ENCODE peak calls at places on chromosomes 1 and 21, in seven cellular contexts. W is HL-60, F is astrocyte of the cerebellum, I is thoracic aorta, P is heart left ventricle, Z is pancreas, Y is cardiac muscle cell. E is an unnamed sample.

GRCh38 chr1:203800001-203800400 is 4.6 kb downstream of the ZBED6 start:
- DNase-seq in P (no peak), F (no peak), Y (no peak), I (no peak), W (no peak), Z (no peak), E (no peak)

GRCh38 chr1:27598902-27599528 is 4.9 kb downstream of the AHDC1 start:
- DNase-seq in I (peak), P (peak), Y (peak), W (peak), F (no peak), Z (peak), E (peak)

GRCh38 chr1:34126486-34126885 is 38.5 kb downstream of the CSMD2 start:
- DNase-seq in Z (no peak), P (no peak), Y (no peak), I (no peak), W (no peak), F (no peak), E (no peak)

GRCh38 chr1:164466429-164466828 is 92.6 kb upstream of the PBX1 start:
- DNase-seq in P (no peak), Y (no peak), Z (no peak), W (no peak), I (no peak), F (no peak), E (no peak)

GRCh38 chr1:43463461-43463860 is 9.7 kb upstream of the HYI start:
- DNase-seq in F (no peak), P (no peak), W (no peak), Z (no peak), Y (peak), I (no peak), E (no peak)

GRCh38 chr1:88892146-88892877 is 945 bp upstream of the GTF2B start:
- DNase-seq in Y (peak), Z (peak), P (no peak), F (no peak), W (no peak), I (no peak), E (no peak)

GRCh38 chr1:9996624-9997582 is at the start of gene RBP7:
- DNase-seq in Y (no peak), P (peak), Z (peak), W (no peak), I (no peak), F (no peak), E (peak)

GRCh38 chr1:22790232-22791008 is 79.8 kb downstream of the EPHB2 start:
- DNase-seq in W (no peak), Z (no peak), I (no peak), P (peak), F (no peak), Y (no peak), E (no peak)

GRCh38 chr1:243917863-243918565 is 68.0 kb upstream of the AKT3 start:
- DNase-seq in Y (peak), W (no peak), Z (no peak), P (no peak), I (no peak), F (no peak), E (no peak)

GRCh38 chr1:98493469-98493868 is 168.1 kb upstream of the SNX7 start:
- DNase-seq in W (no peak), F (no peak), I (no peak), P (no peak), Y (no peak), Z (no peak), E (no peak)

GRCh38 chr1:210857724-210858123 is 276.2 kb downstream of the KCNH1 start:
- DNase-seq in F (no peak), W (no peak), Y (no peak), Z (no peak), P (no peak), I (no peak), E (no peak)

GRCh38 chr21:27132270-27132669 is 165.4 kb upstream of the ADAMTS5 start:
- DNase-seq in P (no peak), I (no peak), Z (no peak), Y (peak), W (no peak), F (peak), E (no peak)

GRCh38 chr1:229928767-229929166 is 138.3 kb upstream of the GALNT2 start:
- DNase-seq in Y (no peak), P (no peak), W (no peak), Z (no peak), F (no peak), I (no peak), E (no peak)

GRCh38 chr1:214067853-214068703 is 80.3 kb downstream of the PROX1 start:
- DNase-seq in I (no peak), F (no peak), P (no peak), W (no peak), Z (no peak), Y (no peak), E (no peak)

GRCh38 chr1:157388057-157388456 is 164.3 kb downstream of the FCRL5 start:
- DNase-seq in Y (no peak), W (no peak), I (no peak), P (no peak), Z (no peak), F (no peak), E (no peak)

GRCh38 chr21:45615145-45615711 is 28.3 kb upstream of the PCBP3 start:
- DNase-seq in Z (peak), I (no peak), Y (no peak), F (no peak), W (no peak), P (no peak), E (no peak)

GRCh38 chr1:236893626-236894545 is 98.8 kb downstream of the MTR start:
- DNase-seq in F (no peak), P (peak), W (no peak), Y (no peak), Z (no peak), I (no peak), E (no peak)

GRCh38 chr1:186008920-186009737 is 274.9 kb downstream of the HMCN1 start:
- DNase-seq in P (peak), Z (no peak), F (peak), I (no peak), Y (peak), W (no peak), E (no peak)

GRCh38 chr1:942864-943533 is 16.1 kb downstream of the NOC2L start:
- DNase-seq in P (peak), Z (no peak), F (peak), W (no peak), I (no peak), Y (peak), E (no peak)

GRCh38 chr1:228087771-228088251 is 5.3 kb downstream of the ARF1 start:
- DNase-seq in Z (no peak), P (peak), W (no peak), Y (peak), I (no peak), F (peak), E (no peak)

GRCh38 chr1:99766378-99766800 is at the start of gene FRRS1:
- DNase-seq in F (peak), P (peak), I (no peak), Y (peak), W (peak), Z (peak), E (no peak)

GRCh38 chr1:155219592-155220031 is 11.1 kb downstream of the MTX1 start:
- DNase-seq in W (no peak), F (no peak), I (no peak), Z (no peak), Y (peak), P (no peak), E (no peak)

GRCh38 chr1:242718967-242719366 is 194.5 kb upstream of the PLD5 start:
- DNase-seq in Y (no peak), W (no peak), I (no peak), Z (no peak), P (no peak), F (no peak), E (no peak)

GRCh38 chr1:47439151-47440051 is 1.6 kb downstream of the FOXD2 start:
- DNase-seq in W (no peak), I (no peak), P (no peak), Y (no peak), Z (no peak), F (no peak), E (peak)

GRCh38 chr1:222168621-222169020 is 379.3 kb downstream of the HHIPL2 start:
- DNase-seq in W (no peak), P (no peak), Y (no peak), I (no peak), F (no peak), Z (no peak), E (no peak)

GRCh38 chr1:222163895-222164294 is 384.0 kb downstream of the HHIPL2 start:
- DNase-seq in W (no peak), F (no peak), I (no peak), P (no peak), Z (no peak), Y (no peak), E (no peak)

GRCh38 chr1:222167896-222168295 is 380.0 kb downstream of the HHIPL2 start:
- DNase-seq in Y (no peak), P (no peak), F (no peak), W (no peak), Z (no peak), I (no peak), E (no peak)

GRCh38 chr1:222165625-222166024 is 382.3 kb downstream of the HHIPL2 start:
- DNase-seq in W (no peak), P (no peak), F (no peak), I (no peak), Z (no peak), Y (no peak), E (no peak)

DNA sequence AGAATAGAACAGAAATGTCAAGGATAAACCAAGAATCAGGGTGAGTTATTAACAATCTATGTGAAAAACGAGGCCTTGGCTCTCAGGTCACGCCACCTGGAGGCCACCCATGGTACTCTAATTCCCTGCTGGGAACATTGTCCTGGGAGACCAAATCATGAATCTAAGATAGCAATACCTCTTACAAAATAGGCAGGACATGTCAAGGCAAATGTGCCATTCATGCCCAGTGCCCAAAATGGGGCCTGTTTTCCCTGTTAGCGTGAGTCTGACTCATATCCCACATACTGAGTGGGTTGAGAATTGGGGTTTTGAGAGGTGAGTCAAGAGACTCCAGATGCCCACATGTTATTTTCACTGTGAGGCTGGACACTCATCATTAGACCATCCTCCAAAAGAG is 380.8 kb downstream of the HHIPL2 start:
- DNase-seq in Z (peak), I (no peak), F (peak), W (no peak), P (no peak), Y (peak), E (peak)
- TF ChIP-seq CTCF in Z (peak), I (peak), F (peak), W (peak), P (peak), Y (peak), E (peak)

GRCh38 chr1:14598498-14599172 is at the start of gene KAZN:
- DNase-seq in F (no peak), W (no peak), P (no peak), Y (no peak), Z (peak), I (no peak), E (peak)
- TF ChIP-seq CTCF in F (peak), W (no peak), P (no peak), Y (no peak), Z (no peak), I (no peak), E (peak)

GRCh38 chr1:93080424-93080823 is 1.3 kb downstream of the MTF2 start:
- DNase-seq in I (no peak), P (no peak), Y (peak), F (peak), W (peak), Z (no peak), E (no peak)
- TF ChIP-seq CTCF in I (no peak), P (peak), Y (peak), F (peak), W (peak), Z (no peak), E (no peak)

GRCh38 chr1:204976666-204977065 is 66.3 kb upstream of the CNTN2 start:
- DNase-seq in W (no peak), P (no peak), Y (no peak), F (no peak), Z (no peak), I (no peak), E (no peak)

GRCh38 chr1:204974326-204974725 is 68.7 kb upstream of the CNTN2 start:
- DNase-seq in Y (no peak), W (no peak), P (no peak), F (no peak), Z (no peak), I (no peak), E (no peak)

GRCh38 chr1:204975568-204976235 is 67.3 kb upstream of the CNTN2 start:
- DNase-seq in Y (peak), Z (peak), W (no peak), I (no peak), F (peak), P (peak), E (peak)

GRCh38 chr1:204973449-204973848 is 69.6 kb upstream of the CNTN2 start:
- DNase-seq in W (no peak), Z (no peak), I (no peak), Y (no peak), F (no peak), P (no peak), E (no peak)

DNA sequence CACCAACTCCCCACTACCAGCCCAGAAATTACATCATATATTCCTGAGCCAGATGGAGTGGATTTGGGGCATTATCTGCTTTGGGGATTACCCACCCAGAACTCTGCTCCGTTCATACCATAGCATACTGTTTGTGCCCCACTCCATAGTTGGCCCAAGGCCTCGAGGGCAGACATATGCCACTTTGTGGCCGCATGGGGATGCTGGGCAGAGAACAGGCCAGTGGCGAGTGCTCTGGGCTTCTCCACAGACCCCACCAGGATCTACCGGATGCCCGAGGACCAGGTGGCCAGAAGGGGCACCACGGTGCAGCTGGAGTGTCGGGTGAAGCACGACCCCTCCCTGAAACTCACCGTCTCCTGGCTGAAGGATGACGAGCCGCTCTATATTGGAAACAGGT is 68.0 kb upstream of the CNTN2 start:
- DNase-seq in I (no peak), F (no peak), P (no peak), Y (no peak), Z (no peak), W (no peak), E (no peak)
- TF ChIP-seq CTCF in I (no peak), F (no peak), P (no peak), Y (no peak), Z (no peak), W (no peak), E (no peak)

DNA sequence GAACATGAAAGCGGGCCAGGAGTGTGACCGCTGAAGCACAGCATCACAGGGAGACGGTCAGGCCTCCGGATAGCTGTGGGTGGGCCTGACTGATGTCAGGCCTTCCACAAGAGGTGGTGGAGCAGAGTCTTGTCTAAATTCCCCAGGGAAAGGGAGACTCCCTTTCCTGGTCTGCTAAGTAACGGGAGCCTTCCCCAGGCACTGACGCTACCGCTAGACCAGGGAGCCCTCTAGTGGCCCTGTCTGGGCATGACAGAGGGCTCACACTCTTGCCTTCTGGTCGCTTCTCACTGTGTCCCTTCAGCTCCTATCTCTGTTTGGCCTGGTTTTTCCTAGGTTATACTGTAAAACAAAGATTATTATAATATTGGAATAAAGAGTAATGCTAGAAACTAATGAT is 36.5 kb downstream of the ZNF695 start:
- DNase-seq in I (no peak), P (peak), F (no peak), Z (peak), W (peak), Y (peak), E (peak)
- TF ChIP-seq CTCF in I (peak), P (peak), F (peak), Z (peak), W (peak), Y (peak), E (peak)

DNA sequence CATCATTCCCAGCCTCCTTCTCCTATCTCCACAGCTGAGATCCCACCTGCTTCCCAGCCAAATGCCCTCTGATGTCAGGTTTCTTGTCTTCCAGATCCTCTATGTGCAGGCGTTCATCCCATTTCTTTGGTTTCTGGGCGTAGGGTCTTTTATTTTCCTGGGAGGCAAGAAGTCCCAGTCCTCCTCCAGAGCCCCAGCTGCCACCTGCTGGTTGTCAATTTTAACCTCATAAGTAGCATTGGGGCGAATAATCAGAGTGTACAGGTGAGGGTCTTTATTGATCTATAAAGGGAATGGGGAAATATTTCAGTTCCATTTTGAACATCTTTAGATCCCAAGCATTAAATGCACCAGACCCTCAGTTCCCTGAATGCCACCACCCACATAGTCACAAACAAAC is 47.2 kb upstream of the EPS15 start:
- DNase-seq in F (no peak), Y (no peak), W (no peak), Z (no peak), P (no peak), I (no peak), E (no peak)
- TF ChIP-seq CTCF in F (no peak), Y (no peak), W (no peak), Z (no peak), P (no peak), I (no peak), E (no peak)

DNA sequence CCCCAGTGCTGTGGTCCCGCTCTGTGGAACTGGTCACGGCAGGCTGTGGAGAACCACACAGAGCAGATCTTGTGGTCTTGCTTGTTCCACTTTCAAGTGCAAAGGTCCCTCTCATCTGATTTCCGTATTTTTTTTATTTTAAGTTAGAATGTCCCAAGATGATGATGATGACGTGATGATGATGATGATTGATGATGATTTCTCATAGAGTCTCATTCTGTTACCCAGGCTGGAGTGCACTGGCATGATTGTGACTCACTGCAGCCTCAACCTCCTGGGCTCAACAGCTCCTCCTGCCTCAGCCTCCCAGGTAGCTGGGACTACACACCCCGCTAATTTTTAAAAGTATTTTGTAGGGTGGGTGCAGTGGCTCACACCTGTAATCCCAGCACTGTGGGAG is 12.2 kb downstream of the EVA1C start:
- DNase-seq in W (no peak), Z (no peak), Y (no peak), F (no peak), P (no peak), I (no peak), E (no peak)
- TF ChIP-seq CTCF in W (no peak), Z (no peak), Y (no peak), F (no peak), P (no peak), I (no peak), E (no peak)

DNA sequence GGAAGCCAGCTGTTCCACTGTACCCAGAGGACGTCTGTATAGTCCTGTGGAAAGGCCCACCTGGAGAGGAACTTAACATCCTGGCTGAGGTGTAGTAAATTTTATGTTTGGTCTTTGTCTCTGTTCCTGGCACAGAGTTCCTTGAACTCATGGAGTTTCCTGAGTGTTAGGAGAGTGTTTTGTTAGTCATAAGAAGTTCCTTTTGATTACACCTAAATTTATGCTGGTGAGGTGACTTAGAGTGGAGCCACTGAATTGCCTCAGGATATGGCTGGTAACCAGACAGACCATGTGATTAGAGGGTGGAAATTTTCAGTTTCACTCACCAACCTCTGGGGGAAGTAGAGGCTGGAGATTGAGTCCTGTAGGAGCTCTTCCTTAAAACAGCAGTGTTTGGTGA is 57.9 kb downstream of the RASAL2 start:
- DNase-seq in W (no peak), Y (no peak), I (no peak), F (no peak), P (no peak), Z (no peak), E (no peak)
- TF ChIP-seq CTCF in W (no peak), Y (no peak), I (no peak), F (no peak), P (no peak), Z (no peak), E (no peak)